ENCODE peak calls at places on chromosomes 11 and 22, in four cellular contexts. One of them, this sample, is unnamed.

GRCh38 chr11:9639985-9640384 is 23.9 kb upstream of the SWAP70 start:
- DNase-seq in retinal pigment epithelial cell: no peak
- DNase-seq in B cell: peak; percentile 64
- DNase-seq in MM.1S: no peak
- DNase-seq in this sample: no peak

GRCh38 chr11:115539844-115540243 is 35.6 kb upstream of the CADM1 start:
- DNase-seq in retinal pigment epithelial cell: no peak
- DNase-seq in B cell: no peak
- DNase-seq in MM.1S: no peak
- DNase-seq in this sample: no peak

GRCh38 chr11:86955674-86956522 is 703 bp upstream of the FZD4 start:
- DNase-seq in retinal pigment epithelial cell: peak; percentile 99
- DNase-seq in B cell: no peak
- DNase-seq in MM.1S: peak; percentile 69
- DNase-seq in this sample: peak; percentile 43

GRCh38 chr22:45684169-45684568 is 12.5 kb downstream of the ATXN10 start:
- DNase-seq in retinal pigment epithelial cell: no peak
- DNase-seq in B cell: no peak
- DNase-seq in MM.1S: no peak
- DNase-seq in this sample: no peak

GRCh38 chr11:6622261-6623171 is 3.3 kb upstream of the TPP1 start:
- DNase-seq in retinal pigment epithelial cell: no peak
- DNase-seq in B cell: no peak
- DNase-seq in MM.1S: peak; percentile 69
- DNase-seq in this sample: no peak

GRCh38 chr22:42208362-42208761 is 62.1 kb downstream of the TCF20 start:
- DNase-seq in retinal pigment epithelial cell: no peak
- DNase-seq in B cell: no peak
- DNase-seq in MM.1S: no peak
- DNase-seq in this sample: no peak

GRCh38 chr11:82043316-82043715 is 690.3 kb downstream of the FAM181B start:
- DNase-seq in retinal pigment epithelial cell: no peak
- DNase-seq in B cell: no peak
- DNase-seq in MM.1S: no peak
- DNase-seq in this sample: no peak

GRCh38 chr11:70176940-70177689 is 26.0 kb upstream of the FADD start:
- DNase-seq in retinal pigment epithelial cell: no peak
- DNase-seq in B cell: no peak
- DNase-seq in MM.1S: peak; percentile 44
- DNase-seq in this sample: peak; percentile 73

GRCh38 chr11:10864688-10865087 is 6.8 kb upstream of the ZBED5 start:
- DNase-seq in retinal pigment epithelial cell: no peak
- DNase-seq in B cell: no peak
- DNase-seq in MM.1S: no peak
- DNase-seq in this sample: no peak

GRCh38 chr22:43828711-43829447 is 16.8 kb upstream of the EFCAB6 start:
- DNase-seq in retinal pigment epithelial cell: no peak
- DNase-seq in B cell: no peak
- DNase-seq in MM.1S: no peak
- DNase-seq in this sample: no peak

GRCh38 chr11:64969209-64969608 is 2.7 kb downstream of the MAJIN start:
- DNase-seq in retinal pigment epithelial cell: no peak
- DNase-seq in B cell: no peak
- DNase-seq in MM.1S: no peak
- DNase-seq in this sample: no peak

GRCh38 chr11:33941637-33942160 is 49.8 kb upstream of the LMO2 start:
- DNase-seq in retinal pigment epithelial cell: no peak
- DNase-seq in B cell: no peak
- DNase-seq in MM.1S: no peak
- DNase-seq in this sample: no peak

GRCh38 chr11:719214-720016 is 13.4 kb downstream of the EPS8L2 start:
- DNase-seq in retinal pigment epithelial cell: no peak
- DNase-seq in B cell: no peak
- DNase-seq in MM.1S: no peak
- DNase-seq in this sample: no peak

GRCh38 chr11:26985941-26986340 is 8.0 kb upstream of the FIBIN start:
- DNase-seq in retinal pigment epithelial cell: no peak
- DNase-seq in B cell: no peak
- DNase-seq in MM.1S: no peak
- DNase-seq in this sample: no peak

GRCh38 chr22:37095113-37095512 is 14.4 kb downstream of the TMPRSS6 start:
- DNase-seq in retinal pigment epithelial cell: no peak
- DNase-seq in B cell: no peak
- DNase-seq in MM.1S: no peak
- DNase-seq in this sample: peak; percentile 91

GRCh38 chr11:36228689-36229088 is 60.5 kb downstream of the COMMD9 start:
- DNase-seq in retinal pigment epithelial cell: no peak
- DNase-seq in B cell: no peak
- DNase-seq in MM.1S: no peak
- DNase-seq in this sample: no peak

GRCh38 chr22:19036523-19037273 is 85.5 kb downstream of the DGCR2 start:
- DNase-seq in retinal pigment epithelial cell: no peak
- DNase-seq in B cell: no peak
- DNase-seq in MM.1S: no peak
- DNase-seq in this sample: no peak

GRCh38 chr11:134033696-134034491 is 35.0 kb upstream of the JAM3 start:
- DNase-seq in retinal pigment epithelial cell: peak; percentile 81
- DNase-seq in B cell: no peak
- DNase-seq in MM.1S: peak; percentile 7
- DNase-seq in this sample: peak; percentile 87

GRCh38 chr11:61554172-61554988 is 26.5 kb downstream of the SYT7 start:
- DNase-seq in retinal pigment epithelial cell: no peak
- DNase-seq in B cell: no peak
- DNase-seq in MM.1S: no peak
- DNase-seq in this sample: peak; percentile 18

GRCh38 chr22:37053310-37054077 is 2.0 kb downstream of the KCTD17 start:
- DNase-seq in retinal pigment epithelial cell: no peak
- DNase-seq in B cell: no peak
- DNase-seq in MM.1S: no peak
- DNase-seq in this sample: no peak

GRCh38 chr22:42991010-42991651 is 23.8 kb downstream of the PACSIN2 start:
- DNase-seq in retinal pigment epithelial cell: peak; percentile 65
- DNase-seq in B cell: no peak
- DNase-seq in MM.1S: no peak
- DNase-seq in this sample: no peak

GRCh38 chr11:73671701-73672100 is 25.3 kb downstream of the PLEKHB1 start:
- DNase-seq in retinal pigment epithelial cell: peak; percentile 60
- DNase-seq in B cell: no peak
- DNase-seq in MM.1S: no peak
- DNase-seq in this sample: no peak

GRCh38 chr11:10305964-10306918 is 1.4 kb downstream of the ADM start:
- DNase-seq in retinal pigment epithelial cell: no peak
- DNase-seq in B cell: no peak
- DNase-seq in MM.1S: peak; percentile 32
- DNase-seq in this sample: peak; percentile 36

GRCh38 chr11:83070878-83071640 is 638 bp downstream of the RAB30 start:
- DNase-seq in retinal pigment epithelial cell: no peak
- DNase-seq in B cell: no peak
- DNase-seq in MM.1S: no peak
- DNase-seq in this sample: peak; percentile 53

GRCh38 chr22:38067028-38067415 is 9.8 kb downstream of the PICK1 start:
- DNase-seq in retinal pigment epithelial cell: no peak
- DNase-seq in B cell: no peak
- DNase-seq in MM.1S: no peak
- DNase-seq in this sample: no peak

GRCh38 chr11:117959438-117960149 is 26.6 kb upstream of the IL10RA start:
- DNase-seq in retinal pigment epithelial cell: no peak
- DNase-seq in B cell: no peak
- DNase-seq in MM.1S: peak; percentile 31
- DNase-seq in this sample: no peak

GRCh38 chr22:20174785-20175596 is 24.1 kb upstream of the CCDC188 start:
- DNase-seq in retinal pigment epithelial cell: no peak
- DNase-seq in B cell: no peak
- DNase-seq in MM.1S: no peak
- DNase-seq in this sample: no peak
- TF ChIP-seq CTCF in retinal pigment epithelial cell: peak; percentile 61
- TF ChIP-seq CTCF in B cell: no peak
- TF ChIP-seq CTCF in MM.1S: no peak
- TF ChIP-seq CTCF in this sample: no peak

GRCh38 chr22:49636649-49637048 is 191.0 kb downstream of the BRD1 start:
- DNase-seq in retinal pigment epithelial cell: no peak
- DNase-seq in B cell: no peak
- DNase-seq in MM.1S: no peak
- DNase-seq in this sample: no peak

GRCh38 chr22:49633010-49633324 is 194.7 kb downstream of the BRD1 start:
- DNase-seq in retinal pigment epithelial cell: no peak
- DNase-seq in B cell: no peak
- DNase-seq in MM.1S: no peak
- DNase-seq in this sample: no peak

GRCh38 chr22:49636214-49636613 is 191.5 kb downstream of the BRD1 start:
- DNase-seq in retinal pigment epithelial cell: no peak
- DNase-seq in B cell: no peak
- DNase-seq in MM.1S: no peak
- DNase-seq in this sample: no peak

GRCh38 chr22:49632199-49633009 is 195.3 kb downstream of the BRD1 start:
- DNase-seq in retinal pigment epithelial cell: peak; percentile 4
- DNase-seq in B cell: no peak
- DNase-seq in MM.1S: no peak
- DNase-seq in this sample: peak; percentile 35

GRCh38 chr22:49634006-49634772 is 193.5 kb downstream of the BRD1 start:
- DNase-seq in retinal pigment epithelial cell: no peak
- DNase-seq in B cell: no peak
- DNase-seq in MM.1S: no peak
- DNase-seq in this sample: no peak
- TF ChIP-seq CTCF in retinal pigment epithelial cell: no peak
- TF ChIP-seq CTCF in B cell: no peak
- TF ChIP-seq CTCF in MM.1S: no peak
- TF ChIP-seq CTCF in this sample: no peak

GRCh38 chr22:30635273-30636225 is at the start of gene SLC35E4:
- DNase-seq in retinal pigment epithelial cell: no peak
- DNase-seq in B cell: peak; percentile 93
- DNase-seq in MM.1S: peak; percentile 85
- DNase-seq in this sample: peak; percentile 97
- TF ChIP-seq CTCF in retinal pigment epithelial cell: no peak
- TF ChIP-seq CTCF in B cell: no peak
- TF ChIP-seq CTCF in MM.1S: peak; percentile 7
- TF ChIP-seq CTCF in this sample: no peak

GRCh38 chr11:100632970-100633452 is 54.1 kb upstream of the ARHGAP42 start:
- DNase-seq in retinal pigment epithelial cell: peak; percentile 76
- DNase-seq in B cell: no peak
- DNase-seq in MM.1S: no peak
- DNase-seq in this sample: no peak

GRCh38 chr11:100631316-100631715 is 55.8 kb upstream of the ARHGAP42 start:
- DNase-seq in retinal pigment epithelial cell: no peak
- DNase-seq in B cell: no peak
- DNase-seq in MM.1S: no peak
- DNase-seq in this sample: no peak

GRCh38 chr11:100625041-100625440 is 62.0 kb upstream of the ARHGAP42 start:
- DNase-seq in retinal pigment epithelial cell: no peak
- DNase-seq in B cell: no peak
- DNase-seq in MM.1S: no peak
- DNase-seq in this sample: no peak

GRCh38 chr11:100630898-100631297 is 56.2 kb upstream of the ARHGAP42 start:
- DNase-seq in retinal pigment epithelial cell: no peak
- DNase-seq in B cell: no peak
- DNase-seq in MM.1S: no peak
- DNase-seq in this sample: no peak

GRCh38 chr11:100629671-100630070 is 57.4 kb upstream of the ARHGAP42 start:
- DNase-seq in retinal pigment epithelial cell: no peak
- DNase-seq in B cell: no peak
- DNase-seq in MM.1S: no peak
- DNase-seq in this sample: no peak
- TF ChIP-seq CTCF in retinal pigment epithelial cell: no peak
- TF ChIP-seq CTCF in B cell: no peak
- TF ChIP-seq CTCF in MM.1S: no peak
- TF ChIP-seq CTCF in this sample: no peak